ENCODE peak calls at places on chromosomes 3 and 15, in nine cellular contexts. Q is heart left ventricle; R is HT1080; C is kidney glomerular epithelial cell; X is NCI-H1417 treated with DMSO at 0.1 percent for 48 hours; Z is Kasumi-1; D is stimulated activated CD4-positive, alpha-beta T cell treated with anti-CD3 and anti-CD28 coated beads, Interleukin-15, amount 100 ng/mL, for 24 hours; S is stimulated activated CD8-positive, alpha-beta memory T cell treated with anti-CD3 and anti-CD28 coated beads, Interleukin-12 subunit alpha, Interleukin-12 subunit beta, amount 100 ng/mL, for 4 hours; M is NCI-H1092 treated with DMSO at 0.1 percent for 48 hours. B is an unnamed sample.

GRCh38 chr15:100968043-100968966 is 49.1 kb downstream of the LRRK1 start:
- DNase-seq in Q (no peak), R (peak; percentile 39), C (peak; percentile 36), X (no peak), Z (no peak), D (no peak), S (no peak), M (no peak), B (no peak)

GRCh38 chr15:38349251-38349650 is 96.6 kb downstream of the SPRED1 start:
- DNase-seq in Q (no peak), R (no peak), C (no peak), X (no peak), Z (no peak), D (no peak), S (no peak), M (no peak), B (no peak)

GRCh38 chr3:24845524-24846155 is 351.0 kb upstream of the THRB start:
- DNase-seq in Q (no peak), R (no peak), C (no peak), X (no peak), Z (no peak), D (no peak), S (no peak), M (no peak), B (no peak)

GRCh38 chr15:67884514-67885225 is 44.8 kb upstream of the RNU6-1 start:
- DNase-seq in Q (peak; percentile 90), R (no peak), C (peak; percentile 24), X (peak; percentile 10), Z (peak; percentile 71), D (peak; percentile 70), S (peak; percentile 37), M (peak; percentile 8), B (peak; percentile 18)

GRCh38 chr15:73485372-73485771 is 42.4 kb downstream of the REC114 start:
- DNase-seq in Q (no peak), R (no peak), C (no peak), X (no peak), Z (no peak), D (no peak), S (no peak), M (no peak), B (no peak)

GRCh38 chr3:105365536-105366301 is 990 bp upstream of the ALCAM start:
- DNase-seq in Q (no peak), R (peak; percentile 64), C (peak; percentile 93), X (no peak), Z (no peak), D (no peak), S (no peak), M (peak; percentile 72), B (no peak)

GRCh38 chr3:71495708-71496472 is 87.6 kb downstream of the FOXP1 start:
- DNase-seq in Q (no peak), R (peak; percentile 82), C (peak; percentile 94), X (no peak), Z (no peak), D (no peak), S (no peak), M (no peak), B (no peak)

GRCh38 chr15:90131848-90132247 is 29.6 kb upstream of the IDH2 start:
- DNase-seq in Q (no peak), R (no peak), C (no peak), X (no peak), Z (no peak), D (no peak), S (no peak), M (no peak), B (no peak)

GRCh38 chr15:23750776-23751175 is 63.7 kb upstream of the NDN start:
- DNase-seq in Q (no peak), R (no peak), C (no peak), X (no peak), Z (no peak), D (no peak), S (no peak), M (no peak), B (no peak)

GRCh38 chr3:17360991-17361390 is 381.4 kb downstream of the TBC1D5 start:
- DNase-seq in Q (no peak), R (no peak), C (no peak), X (no peak), Z (no peak), D (no peak), S (no peak), M (no peak), B (no peak)

B was measured in natural killer cell.